ENCODE peak calls at places on chromosomes 5 and 9, in five cellular contexts. L is SJSA1; U is stimulated activated CD8-positive, alpha-beta memory T cell treated with anti-CD3 and anti-CD28 coated beads, Interleukin-12 subunit alpha, Interleukin-12 subunit beta, amount 100 ng/mL, for 1 hour; R is HEK293T; B is Jurkat, Clone E6-1. M is an unnamed sample.

GRCh38 chr5:154779105-154779504 is 23.9 kb downstream of the LARP1 start:
- DNase-seq in L (no peak), U (no peak), R (no peak), B (no peak), M (no peak)

GRCh38 chr9:134655101-134655500 is 13.5 kb downstream of the COL5A1 start:
- DNase-seq in L (no peak), U (no peak), R (no peak), B (no peak), M (peak; percentile 19)

GRCh38 chr5:37825334-37825915 is 14.4 kb downstream of the GDNF start:
- DNase-seq in L (no peak), U (no peak), R (no peak), B (peak; percentile 6), M (no peak)

GRCh38 chr5:92308679-92309078 is 925.6 kb upstream of the ARRDC3 start:
- DNase-seq in L (no peak), U (no peak), R (no peak), B (no peak), M (no peak)

GRCh38 chr5:54520940-54521339 is 3.4 kb downstream of the SNX18 start:
- DNase-seq in L (no peak), U (no peak), R (no peak), B (no peak), M (no peak)

GRCh38 chr5:132962429-132962928 is 955 bp downstream of the AFF4 start:
- DNase-seq in L (peak; percentile 93), U (no peak), R (peak; percentile 31), B (peak; percentile 19), M (peak; percentile 68)

GRCh38 chr9:92429866-92430265 is 5.6 kb upstream of the OMD start:
- DNase-seq in L (no peak), U (no peak), R (no peak), B (no peak), M (no peak)

GRCh38 chr9:36485647-36486453 is 85.8 kb upstream of the RNF38 start:
- DNase-seq in L (peak; percentile 10), U (no peak), R (no peak), B (no peak), M (peak; percentile 23)

GRCh38 chr5:168875839-168876238 is 296.7 kb upstream of the PANK3 start:
- DNase-seq in L (no peak), U (no peak), R (no peak), B (no peak), M (no peak)

GRCh38 chr5:31759925-31760324 is 121.0 kb downstream of the PDZD2 start:
- DNase-seq in L (no peak), U (no peak), R (no peak), B (no peak), M (no peak)

GRCh38 chr9:134174526-134175290 is 10.3 kb upstream of the RNU6ATAC start:
- DNase-seq in L (no peak), U (no peak), R (no peak), B (no peak), M (no peak)

GRCh38 chr5:74500037-74500917 is 140.3 kb downstream of the ENC1 start:
- DNase-seq in L (no peak), U (no peak), R (no peak), B (no peak), M (no peak)

GRCh38 chr5:139649082-139649991 is 1.2 kb downstream of the CXXC5 start:
- DNase-seq in L (peak; percentile 71), U (no peak), R (peak; percentile 43), B (no peak), M (peak; percentile 63)

GRCh38 chr5:44942524-44943001 is 133.8 kb downstream of the MRPS30 start:
- DNase-seq in L (no peak), U (no peak), R (no peak), B (no peak), M (no peak)

GRCh38 chr5:138972230-138972629 is 97.1 kb upstream of the LRRTM2 start:
- DNase-seq in L (no peak), U (no peak), R (no peak), B (no peak), M (no peak)

GRCh38 chr5:150783422-150783928 is 4.9 kb downstream of the SMIM3 start:
- DNase-seq in L (no peak), U (peak; percentile 33), R (peak; percentile 34), B (peak; percentile 99), M (peak; percentile 40)

GRCh38 chr9:88535932-88536324 is 950 bp downstream of the NXNL2 start:
- DNase-seq in L (no peak), U (no peak), R (no peak), B (no peak), M (no peak)